ENCODE peak calls at places on chromosome 20, in seven cellular contexts. C is bronchial epithelial cell, A is HCT116, E is astrocyte, N is body of pancreas, H is right atrium auricular region, Y is right lobe of liver. Z is an unnamed sample.

GRCh38 chr20:62741191-62741676 is 32.6 kb downstream of the NTSR1 start:
- DNase-seq in Y (peak; percentile 37), E (no peak), N (no peak), A (no peak), C (no peak), H (no peak), Z (no peak)

GRCh38 chr20:35768731-35769664 is 2.8 kb upstream of the PHF20 start:
- DNase-seq in Y (peak; percentile 91), C (peak; percentile 98), H (peak; percentile 100), E (peak; percentile 93), N (peak; percentile 94), A (peak; percentile 77), Z (peak; percentile 92)

GRCh38 chr20:63495771-63496403 is 3.0 kb downstream of the EEF1A2 start:
- DNase-seq in C (peak; percentile 22), E (no peak), H (no peak), N (peak; percentile 75), A (no peak), Y (peak; percentile 78), Z (no peak)

GRCh38 chr20:62598761-62599194 is 43.5 kb upstream of the SLCO4A1 start:
- DNase-seq in N (no peak), A (peak; percentile 84), H (no peak), C (no peak), E (no peak), Y (no peak), Z (no peak)

GRCh38 chr20:2932497-2932896 is 59.2 kb downstream of the PTPRA start:
- DNase-seq in N (no peak), A (no peak), E (no peak), H (no peak), C (no peak), Y (no peak), Z (no peak)

GRCh38 chr20:22723659-22724058 is 139.3 kb upstream of the FOXA2 start:
- DNase-seq in N (no peak), A (no peak), C (peak; percentile 45), H (no peak), Y (no peak), E (no peak), Z (no peak)

GRCh38 chr20:40494238-40494637 is 194.8 kb downstream of the MAFB start:
- DNase-seq in Y (no peak), E (no peak), H (no peak), A (no peak), N (no peak), C (peak; percentile 21), Z (no peak)

GRCh38 chr20:33933469-33933909 is 60.2 kb upstream of the RALY start:
- DNase-seq in Y (peak; percentile 69), N (peak; percentile 79), E (peak; percentile 16), H (peak; percentile 68), A (peak; percentile 48), C (peak; percentile 56), Z (no peak)

GRCh38 chr20:61719691-61720347 is 345.9 kb downstream of the TAF4 start:
- DNase-seq in Y (no peak), H (no peak), A (no peak), N (no peak), E (no peak), C (no peak), Z (no peak)

GRCh38 chr20:59745716-59746115 is 141.4 kb downstream of the PHACTR3 start:
- DNase-seq in E (no peak), A (no peak), N (no peak), C (no peak), H (no peak), Y (no peak), Z (no peak)

GRCh38 chr20:23641936-23642751 is 4.4 kb upstream of the CST3 start:
- DNase-seq in C (peak; percentile 68), Y (no peak), E (peak; percentile 59), H (no peak), N (no peak), A (no peak), Z (peak; percentile 35)

GRCh38 chr20:1694672-1695071 is 37.1 kb upstream of the SIRPG start:
- DNase-seq in H (no peak), A (no peak), Y (no peak), N (no peak), C (no peak), E (no peak), Z (no peak)

GRCh38 chr20:34431168-34431567 is 68.1 kb downstream of the ITCH start:
- DNase-seq in C (no peak), N (no peak), H (no peak), E (no peak), A (no peak), Y (no peak), Z (no peak)

GRCh38 chr20:23293689-23294088 is 56.9 kb upstream of the NXT1 start:
- DNase-seq in Y (no peak), A (no peak), H (peak; percentile 77), C (no peak), N (no peak), E (no peak), Z (no peak)

GRCh38 chr20:38888059-38888831 is 38.0 kb upstream of the FAM83D start:
- DNase-seq in A (no peak), E (no peak), N (no peak), H (no peak), Y (no peak), C (no peak), Z (no peak)

GRCh38 chr20:33915726-33916331 is 77.9 kb upstream of the RALY start:
- DNase-seq in C (peak; percentile 10), Y (peak; percentile 64), N (peak; percentile 34), H (no peak), A (peak; percentile 15), E (no peak), Z (no peak)

GRCh38 chr20:2658414-2659354 is 5.3 kb downstream of the IDH3B start:
- DNase-seq in N (no peak), E (no peak), A (no peak), Y (no peak), H (no peak), C (no peak), Z (no peak)

GRCh38 chr20:19626896-19627295 is 131.2 kb upstream of the RIN2 start:
- DNase-seq in N (no peak), Y (no peak), E (no peak), C (peak; percentile 23), H (no peak), A (no peak), Z (no peak)

DNA sequence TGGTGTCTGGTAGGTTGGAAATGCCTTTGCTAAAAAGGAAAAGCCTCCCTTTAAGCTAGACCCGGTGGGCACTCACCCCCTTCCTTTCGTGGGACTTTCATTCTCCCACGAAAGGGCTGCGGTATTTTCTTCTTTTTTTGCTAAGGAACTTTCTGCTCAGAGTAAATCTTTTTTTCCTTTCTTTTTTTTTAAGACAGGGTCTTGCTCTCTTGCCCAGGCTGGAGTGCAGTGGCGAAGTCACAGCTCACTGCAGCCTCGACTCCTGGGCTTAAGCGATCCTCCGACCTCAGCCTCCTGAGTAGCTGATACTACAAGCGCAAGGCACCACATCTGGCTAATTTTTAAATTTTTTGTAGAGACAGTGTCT is 4.0 kb downstream of the TP53TG5 start:
- DNase-seq in E (no peak), H (no peak), A (no peak), Y (no peak), C (no peak), N (no peak), Z (no peak)
- TF ChIP-seq CTCF in E (no peak), H (peak; percentile 46), A (no peak), Y (no peak), C (no peak), N (no peak), Z (no peak)

GRCh38 chr20:50246367-50247195 is 56.0 kb downstream of the CEBPB start:
- DNase-seq in A (no peak), H (no peak), E (no peak), C (peak; percentile 37), N (peak; percentile 62), Y (no peak), Z (no peak)

GRCh38 chr20:50243610-50244351 is 53.2 kb downstream of the CEBPB start:
- DNase-seq in N (no peak), Y (no peak), A (no peak), E (no peak), H (no peak), C (no peak), Z (no peak)

GRCh38 chr20:50247196-50248094 is 56.8 kb downstream of the CEBPB start:
- DNase-seq in A (no peak), Y (no peak), H (no peak), E (no peak), C (no peak), N (no peak), Z (no peak)

GRCh38 chr20:50244352-50245149 is 53.9 kb downstream of the CEBPB start:
- DNase-seq in E (no peak), Y (no peak), A (peak; percentile 38), H (no peak), C (peak; percentile 27), N (peak; percentile 78), Z (no peak)

DNA sequence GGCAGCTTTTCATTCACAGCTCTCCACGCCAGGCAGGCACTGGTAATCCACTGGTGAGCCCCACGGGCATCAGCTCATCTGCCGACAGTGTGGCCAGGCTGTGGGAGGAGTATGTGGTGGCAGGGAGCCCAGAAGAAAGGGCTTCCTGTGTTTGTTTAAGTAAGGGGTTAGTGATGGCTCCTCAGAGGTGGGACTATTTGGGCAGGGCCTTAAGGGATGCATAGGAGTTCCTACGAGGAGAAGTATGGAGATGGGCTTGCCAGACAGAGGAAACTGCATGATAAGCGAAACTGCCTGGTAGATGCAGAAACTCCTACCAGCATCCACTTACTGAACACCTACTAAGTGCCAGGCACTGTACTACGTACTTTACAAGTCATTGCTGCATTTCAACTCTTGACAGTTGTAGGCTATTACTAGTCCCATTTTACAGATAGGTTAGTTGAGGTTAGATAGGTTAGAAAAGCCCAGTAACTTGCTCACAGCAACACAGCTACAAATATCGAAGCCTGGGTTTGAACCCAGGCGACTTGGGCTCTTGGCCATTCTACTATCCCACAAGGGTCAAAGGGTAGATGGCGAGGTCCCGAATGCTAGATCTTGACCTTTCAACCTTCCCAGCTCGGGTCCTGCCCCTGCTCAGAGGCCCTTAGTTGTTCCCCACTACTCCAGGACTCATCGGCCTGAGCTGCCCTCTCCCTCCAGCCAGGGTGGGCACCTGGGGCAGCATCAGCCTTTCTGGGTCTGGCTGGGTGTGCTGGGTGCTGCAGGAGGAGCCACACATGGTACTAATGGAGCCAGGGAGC is 55.1 kb downstream of the CEBPB start:
- DNase-seq in Y (no peak), E (peak; percentile 55), A (peak; percentile 23), C (peak; percentile 29), N (no peak), H (no peak), Z (no peak)
- H3K4me3 ChIP-seq in Y (no peak overlapping the region), E (no peak overlapping the region), A (no peak overlapping the region), C (no peak overlapping the region), N (no peak overlapping the region), H (no peak overlapping the region), Z (no peak overlapping the region)

GRCh38 chr20:31523361-31524283 is 9.4 kb downstream of the HM13 start:
- DNase-seq in N (no peak), C (no peak), A (no peak), H (no peak), E (peak; percentile 61), Y (no peak), Z (no peak)
- H3K36me3 ChIP-seq in N (peaks cover 21% of the 10 kb centered on the region), C (peaks cover 18% of the 10 kb centered on the region), A (peaks cover 37% of the 10 kb centered on the region), H (peaks cover 21% of the 10 kb centered on the region), E (peaks cover 20% of the 10 kb centered on the region), Y (no peaks in the 10 kb centered on the region), Z (peaks cover 7% of the 10 kb centered on the region)

GRCh38 chr20:52785678-52786077 is 186.5 kb upstream of the TSHZ2 start:
- DNase-seq in Y (no peak), E (no peak), C (peak; percentile 45), A (no peak), H (no peak), N (no peak), Z (no peak)

GRCh38 chr20:52789716-52790115 is 182.4 kb upstream of the TSHZ2 start:
- DNase-seq in A (no peak), H (no peak), C (no peak), Y (no peak), N (no peak), E (no peak), Z (no peak)

GRCh38 chr20:52779125-52779524 is 193.0 kb upstream of the TSHZ2 start:
- DNase-seq in C (peak; percentile 28), E (no peak), A (no peak), H (no peak), N (no peak), Y (no peak), Z (no peak)

GRCh38 chr20:52783769-52784168 is 188.4 kb upstream of the TSHZ2 start:
- DNase-seq in H (no peak), A (no peak), E (no peak), C (peak; percentile 6), Y (no peak), N (no peak), Z (no peak)
- TF ChIP-seq CTCF in H (no peak), A (no peak), E (peak; percentile 7), C (peak; percentile 18), Y (peak; percentile 28), N (no peak), Z (no peak)